ENCODE peak calls at places on chromosome 22, in seven cellular contexts. E, C, Q, F, N, U and K are unnamed samples.

GRCh38 chr22:30826670-30827355 is 132.1 kb downstream of the OSBP2 start:
- DNase-seq in Q (no peak), E (no peak), F (no peak), U (peak), N (no peak), C (no peak), K (no peak)

GRCh38 chr22:40499187-40499753 is 128.9 kb downstream of the SGSM3 start:
- DNase-seq in C (no peak), N (peak), Q (no peak), U (no peak), E (no peak), F (no peak), K (peak)

GRCh38 chr22:45036154-45036553 is 26.3 kb upstream of the PHF21B start:
- DNase-seq in F (no peak), Q (no peak), C (no peak), U (no peak), N (no peak), E (no peak), K (no peak)

GRCh38 chr22:44396021-44396726 is 83.4 kb upstream of the SHISAL1 start:
- DNase-seq in N (no peak), E (no peak), F (peak), Q (no peak), U (no peak), C (peak), K (no peak)

GRCh38 chr22:19524170-19525115 is at the start of gene CLDN5:
- DNase-seq in E (no peak), U (no peak), N (peak), F (no peak), Q (no peak), C (peak), K (no peak)

GRCh38 chr22:41468381-41469217 is at the start of the genes ACO2 and PHF5A:
- DNase-seq in F (peak), Q (peak), U (peak), N (peak), C (peak), E (peak), K (peak)

GRCh38 chr22:31192513-31192912 is 19.6 kb upstream of the LIMK2 start:
- DNase-seq in U (no peak), Q (no peak), N (no peak), F (no peak), E (no peak), C (no peak), K (peak)

GRCh38 chr22:39721456-39722325 is 151.1 kb downstream of the CACNA1I start:
- DNase-seq in E (no peak), F (no peak), N (no peak), C (no peak), U (no peak), Q (no peak), K (no peak)

DNA sequence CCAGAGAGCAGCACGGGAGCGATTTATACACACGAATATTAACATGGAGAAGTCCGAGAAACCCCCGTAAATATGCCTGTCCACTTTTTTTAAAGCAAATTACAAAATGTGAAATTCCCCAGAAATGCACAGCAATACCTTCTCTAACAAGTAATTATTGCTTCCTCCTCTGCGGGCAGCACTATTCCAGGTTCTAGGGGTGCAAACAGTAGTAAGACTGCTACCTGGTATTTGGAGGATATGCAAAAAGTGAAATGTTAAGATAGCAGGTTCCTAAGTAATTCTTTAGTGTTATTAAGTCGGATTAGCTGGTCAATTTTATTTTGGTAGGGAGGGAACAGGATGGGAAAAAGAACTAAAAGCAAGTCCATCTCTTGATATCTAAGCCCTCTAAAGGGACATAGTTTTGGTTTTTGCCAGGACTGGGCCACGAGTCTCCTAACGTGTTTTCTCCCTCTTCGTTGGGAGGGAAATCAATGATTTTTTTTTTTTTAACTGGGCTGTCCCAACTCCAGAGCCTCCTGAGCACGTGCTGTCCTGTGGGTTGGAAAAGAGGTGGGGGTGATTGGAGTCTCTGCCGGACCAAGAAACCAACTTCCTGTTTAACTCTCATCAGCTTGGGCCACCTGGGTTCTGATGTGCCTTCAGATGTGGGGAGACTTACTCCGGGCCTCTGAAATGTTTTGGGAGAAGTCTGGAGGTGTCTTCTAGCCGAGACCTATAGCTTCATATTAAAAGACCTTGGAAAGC is 1.7 kb upstream of the XBP1 start:
- DNase-seq in N (no peak), E (peak), C (no peak), F (no peak), U (no peak), Q (no peak), K (peak)
- TF ChIP-seq POLR2A in N (no peak), E (peak), C (no peak), F (no peak), U (no peak), Q (no peak), K (no peak)

GRCh38 chr22:23828800-23829680 is 9.8 kb downstream of the DERL3 start:
- DNase-seq in N (no peak), E (no peak), Q (no peak), C (peak), F (no peak), U (no peak), K (no peak)
- TF ChIP-seq POLR2A in N (no peak), E (no peak), Q (no peak), C (no peak), F (no peak), U (no peak), K (no peak)

GRCh38 chr22:22929381-22930221 is 42.0 kb downstream of the IGLL5 start:
- DNase-seq in N (no peak), E (no peak), F (no peak), C (peak), Q (no peak), U (no peak), K (no peak)

GRCh38 chr22:22927196-22927887 is 39.7 kb downstream of the IGLL5 start:
- DNase-seq in F (no peak), U (no peak), C (peak), E (no peak), N (no peak), Q (no peak), K (no peak)

GRCh38 chr22:22927888-22928665 is 40.5 kb downstream of the IGLL5 start:
- DNase-seq in F (no peak), U (no peak), E (no peak), C (peak), N (no peak), Q (no peak), K (no peak)

GRCh38 chr22:22930222-22930497 is 42.5 kb downstream of the IGLL5 start:
- DNase-seq in E (no peak), F (no peak), U (no peak), N (no peak), C (peak), Q (no peak), K (no peak)

GRCh38 chr22:22928666-22929380 is 41.2 kb downstream of the IGLL5 start:
- DNase-seq in Q (no peak), N (peak), F (no peak), U (no peak), E (peak), C (peak), K (no peak)
- TF ChIP-seq POLR2A in Q (no peak), N (peak), F (no peak), U (no peak), E (no peak), C (no peak), K (no peak)

GRCh38 chr22:38348751-38349496 is 31.7 kb upstream of the CSNK1E start:
- DNase-seq in C (peak), F (no peak), Q (no peak), E (no peak), U (no peak), N (no peak), K (no peak)

GRCh38 chr22:38346506-38346905 is 29.3 kb upstream of the CSNK1E start:
- DNase-seq in Q (peak), E (no peak), C (peak), U (no peak), N (no peak), F (peak), K (no peak)

GRCh38 chr22:38345782-38346181 is 28.5 kb upstream of the CSNK1E start:
- DNase-seq in E (no peak), U (peak), C (peak), N (no peak), F (peak), Q (peak), K (no peak)

GRCh38 chr22:38347181-38347943 is 30.1 kb upstream of the CSNK1E start:
- DNase-seq in U (no peak), C (peak), F (peak), N (no peak), Q (no peak), E (no peak), K (no peak)

GRCh38 chr22:38347944-38348750 is 30.9 kb upstream of the CSNK1E start:
- DNase-seq in N (no peak), F (no peak), Q (no peak), E (peak), U (no peak), C (peak), K (no peak)
- TF ChIP-seq POLR2A in N (no peak), F (no peak), Q (no peak), E (no peak), U (no peak), C (no peak), K (no peak)

DNA sequence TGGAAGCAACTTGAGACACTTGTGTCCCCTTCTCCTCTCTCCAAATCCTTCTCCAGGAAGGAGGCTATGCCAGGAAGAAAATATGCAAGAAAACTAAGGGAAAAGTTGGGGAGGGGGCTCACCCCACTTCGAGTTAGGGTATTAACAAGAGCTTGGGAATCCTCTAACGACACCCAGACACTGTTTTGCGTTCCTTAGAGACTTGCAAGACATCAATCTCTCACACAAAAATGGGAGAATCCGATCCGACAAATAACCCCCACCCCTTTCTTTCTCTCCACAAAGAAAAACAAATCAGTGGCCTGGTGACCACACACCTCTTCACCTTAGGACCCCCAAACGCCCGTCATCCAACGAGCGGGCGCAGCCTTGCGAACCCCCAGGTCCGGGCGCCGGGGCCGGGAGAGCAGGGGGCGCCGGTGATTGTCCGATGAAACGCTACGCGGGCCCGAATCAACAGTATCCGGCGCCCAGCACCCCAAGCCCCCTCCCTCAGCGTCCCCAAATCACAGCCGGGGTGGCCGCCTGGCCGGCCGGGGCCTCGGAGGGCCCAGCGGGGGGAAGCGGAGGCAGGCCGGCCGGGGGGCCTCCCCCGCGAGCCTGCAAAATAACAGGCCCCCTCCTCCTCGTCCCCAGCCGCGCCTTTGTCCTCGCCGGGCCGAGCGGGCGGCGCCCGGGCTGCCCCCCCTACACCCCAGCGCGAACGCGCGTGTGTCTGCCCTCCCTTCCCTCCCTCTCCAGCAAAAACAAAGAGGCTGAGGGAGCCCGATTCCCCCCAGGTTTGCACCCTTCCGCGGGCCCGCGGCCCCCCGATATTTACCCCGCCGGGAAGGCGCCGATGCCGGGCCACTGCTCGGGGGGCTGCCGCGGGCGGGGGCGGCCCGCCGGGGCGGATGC is 645 bp downstream of the CSNK1E start:
- DNase-seq in E (peak), Q (peak), U (no peak), C (peak), N (peak), F (no peak), K (peak)
- TF ChIP-seq POLR2A in E (peak), Q (peak), U (no peak), C (no peak), N (no peak), F (no peak), K (no peak)

DNA sequence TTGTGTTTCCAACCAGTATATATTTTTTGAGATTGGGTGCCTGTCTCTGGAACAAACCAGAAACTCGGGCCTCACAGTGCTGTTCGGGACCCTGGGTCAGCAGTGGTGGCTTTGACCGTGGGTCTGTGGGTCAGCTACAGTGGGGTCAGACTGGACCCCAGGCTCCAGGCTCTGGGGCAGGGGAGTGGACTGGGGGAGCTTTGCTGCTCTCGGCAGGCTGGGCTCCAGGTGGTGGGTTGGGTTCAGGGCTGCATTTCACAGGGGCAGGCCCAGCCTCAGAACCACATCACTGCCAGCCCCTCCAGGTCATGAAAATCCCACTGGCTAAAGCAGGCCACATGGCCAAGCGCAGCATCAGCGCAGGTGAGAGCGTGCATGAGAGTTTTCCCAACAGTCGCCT is 1279.3 kb downstream of the BRD1 start:
- DNase-seq in Q (no peak), U (no peak), N (no peak), E (no peak), C (peak), F (no peak), K (no peak)
- TF ChIP-seq POLR2A in Q (no peak), U (no peak), N (no peak), E (no peak), C (no peak), F (no peak), K (no peak)

GRCh38 chr22:42931421-42932196 is 74.5 kb upstream of the ARFGAP3 start:
- DNase-seq in N (no peak), C (no peak), E (no peak), Q (no peak), F (no peak), U (no peak), K (no peak)
- TF ChIP-seq POLR2A in N (no peak), C (no peak), E (no peak), Q (no peak), F (no peak), U (no peak), K (no peak)